ENCODE peak calls at places on chromosomes 1 and 21, in ten cellular contexts. One of them, this sample, is unnamed.

GRCh38 chr1:151988405-151988851 is 5.2 kb downstream of the S100A10 start:
- DNase-seq in fibroblast of pulmonary artery: peak; percentile 85
- DNase-seq in nephron progenitor cell: no peak
- DNase-seq in activated CD8-positive, alpha-beta T cell treated with anti-CD3 and anti-CD28 coated beads for 36 hours: no peak
- DNase-seq in cardiac fibroblast: peak; percentile 86
- DNase-seq in uterus: no peak
- DNase-seq in WTC11: no peak
- DNase-seq in Calu3: peak; percentile 74
- DNase-seq in tibial nerve: no peak
- DNase-seq in upper lobe of right lung: no peak
- DNase-seq in this sample: no peak

GRCh38 chr21:20396798-20397197 is 601.4 kb upstream of the NCAM2 start:
- DNase-seq in uterus: no peak
- DNase-seq in upper lobe of right lung: no peak
- DNase-seq in WTC11: no peak
- DNase-seq in fibroblast of pulmonary artery: no peak
- DNase-seq in Calu3: no peak
- DNase-seq in cardiac fibroblast: no peak
- DNase-seq in activated CD8-positive, alpha-beta T cell treated with anti-CD3 and anti-CD28 coated beads for 36 hours: no peak
- DNase-seq in nephron progenitor cell: no peak
- DNase-seq in tibial nerve: no peak
- DNase-seq in this sample: no peak

GRCh38 chr1:93672069-93672468 is 9.6 kb downstream of the BCAR3 start:
- DNase-seq in uterus: peak; percentile 35
- DNase-seq in upper lobe of right lung: no peak
- DNase-seq in tibial nerve: peak; percentile 69
- DNase-seq in cardiac fibroblast: peak; percentile 96
- DNase-seq in nephron progenitor cell: no peak
- DNase-seq in Calu3: peak; percentile 70
- DNase-seq in fibroblast of pulmonary artery: peak; percentile 96
- DNase-seq in activated CD8-positive, alpha-beta T cell treated with anti-CD3 and anti-CD28 coated beads for 36 hours: no peak
- DNase-seq in WTC11: no peak
- DNase-seq in this sample: no peak

GRCh38 chr1:224434447-224435317 is at the start of gene WDR26:
- DNase-seq in WTC11: peak; percentile 74
- DNase-seq in tibial nerve: peak; percentile 77
- DNase-seq in nephron progenitor cell: peak; percentile 78
- DNase-seq in fibroblast of pulmonary artery: peak; percentile 79
- DNase-seq in upper lobe of right lung: peak; percentile 89
- DNase-seq in Calu3: peak; percentile 79
- DNase-seq in uterus: peak; percentile 66
- DNase-seq in activated CD8-positive, alpha-beta T cell treated with anti-CD3 and anti-CD28 coated beads for 36 hours: peak; percentile 92
- DNase-seq in cardiac fibroblast: peak; percentile 76
- DNase-seq in this sample: peak; percentile 96

GRCh38 chr21:45208627-45208951 is 79.1 kb downstream of the POFUT2 start:
- DNase-seq in uterus: no peak
- DNase-seq in cardiac fibroblast: no peak
- DNase-seq in tibial nerve: no peak
- DNase-seq in activated CD8-positive, alpha-beta T cell treated with anti-CD3 and anti-CD28 coated beads for 36 hours: peak; percentile 30
- DNase-seq in fibroblast of pulmonary artery: peak; percentile 12
- DNase-seq in nephron progenitor cell: no peak
- DNase-seq in WTC11: no peak
- DNase-seq in Calu3: no peak
- DNase-seq in upper lobe of right lung: no peak
- DNase-seq in this sample: no peak

GRCh38 chr1:6003568-6004411 is 11.6 kb upstream of the NPHP4 start:
- DNase-seq in upper lobe of right lung: no peak
- DNase-seq in tibial nerve: no peak
- DNase-seq in nephron progenitor cell: peak; percentile 40
- DNase-seq in cardiac fibroblast: no peak
- DNase-seq in uterus: no peak
- DNase-seq in fibroblast of pulmonary artery: no peak
- DNase-seq in Calu3: no peak
- DNase-seq in activated CD8-positive, alpha-beta T cell treated with anti-CD3 and anti-CD28 coated beads for 36 hours: no peak
- DNase-seq in WTC11: peak; percentile 8
- DNase-seq in this sample: no peak

GRCh38 chr1:27504588-27505419 is 14.8 kb upstream of the WASF2 start:
- DNase-seq in Calu3: no peak
- DNase-seq in WTC11: peak; percentile 58
- DNase-seq in nephron progenitor cell: peak; percentile 81
- DNase-seq in fibroblast of pulmonary artery: no peak
- DNase-seq in activated CD8-positive, alpha-beta T cell treated with anti-CD3 and anti-CD28 coated beads for 36 hours: no peak
- DNase-seq in uterus: peak; percentile 84
- DNase-seq in cardiac fibroblast: peak; percentile 91
- DNase-seq in upper lobe of right lung: no peak
- DNase-seq in tibial nerve: peak; percentile 76
- DNase-seq in this sample: no peak

GRCh38 chr1:47524272-47524671 is 86.4 kb downstream of the FOXD2 start:
- DNase-seq in activated CD8-positive, alpha-beta T cell treated with anti-CD3 and anti-CD28 coated beads for 36 hours: no peak
- DNase-seq in Calu3: no peak
- DNase-seq in uterus: no peak
- DNase-seq in WTC11: no peak
- DNase-seq in nephron progenitor cell: no peak
- DNase-seq in fibroblast of pulmonary artery: no peak
- DNase-seq in cardiac fibroblast: no peak
- DNase-seq in tibial nerve: no peak
- DNase-seq in upper lobe of right lung: no peak
- DNase-seq in this sample: no peak

GRCh38 chr21:44614161-44614631 is 2.3 kb downstream of the KRTAP10-8 start:
- DNase-seq in tibial nerve: no peak
- DNase-seq in fibroblast of pulmonary artery: no peak
- DNase-seq in uterus: no peak
- DNase-seq in activated CD8-positive, alpha-beta T cell treated with anti-CD3 and anti-CD28 coated beads for 36 hours: no peak
- DNase-seq in cardiac fibroblast: no peak
- DNase-seq in nephron progenitor cell: no peak
- DNase-seq in Calu3: no peak
- DNase-seq in upper lobe of right lung: peak; percentile 57
- DNase-seq in WTC11: no peak
- DNase-seq in this sample: no peak

GRCh38 chr1:112219267-112219666 is 176.7 kb upstream of the CTTNBP2NL start:
- DNase-seq in Calu3: no peak
- DNase-seq in nephron progenitor cell: no peak
- DNase-seq in fibroblast of pulmonary artery: no peak
- DNase-seq in WTC11: no peak
- DNase-seq in cardiac fibroblast: no peak
- DNase-seq in activated CD8-positive, alpha-beta T cell treated with anti-CD3 and anti-CD28 coated beads for 36 hours: no peak
- DNase-seq in upper lobe of right lung: no peak
- DNase-seq in tibial nerve: no peak
- DNase-seq in uterus: no peak
- DNase-seq in this sample: no peak

GRCh38 chr1:115705085-115706008 is 63.2 kb downstream of the CASQ2 start:
- DNase-seq in upper lobe of right lung: no peak
- DNase-seq in uterus: no peak
- DNase-seq in activated CD8-positive, alpha-beta T cell treated with anti-CD3 and anti-CD28 coated beads for 36 hours: no peak
- DNase-seq in cardiac fibroblast: no peak
- DNase-seq in nephron progenitor cell: no peak
- DNase-seq in tibial nerve: no peak
- DNase-seq in WTC11: no peak
- DNase-seq in Calu3: no peak
- DNase-seq in fibroblast of pulmonary artery: no peak
- DNase-seq in this sample: no peak

GRCh38 chr1:87880747-87881133 is 552.1 kb downstream of the LMO4 start:
- DNase-seq in Calu3: no peak
- DNase-seq in nephron progenitor cell: no peak
- DNase-seq in WTC11: no peak
- DNase-seq in uterus: no peak
- DNase-seq in tibial nerve: no peak
- DNase-seq in fibroblast of pulmonary artery: peak; percentile 23
- DNase-seq in cardiac fibroblast: peak; percentile 24
- DNase-seq in activated CD8-positive, alpha-beta T cell treated with anti-CD3 and anti-CD28 coated beads for 36 hours: no peak
- DNase-seq in upper lobe of right lung: no peak
- DNase-seq in this sample: no peak

GRCh38 chr21:28447453-28447852 is 545.2 kb downstream of the LTN1 start:
- DNase-seq in uterus: no peak
- DNase-seq in WTC11: no peak
- DNase-seq in Calu3: no peak
- DNase-seq in cardiac fibroblast: peak; percentile 65
- DNase-seq in nephron progenitor cell: no peak
- DNase-seq in fibroblast of pulmonary artery: peak; percentile 70
- DNase-seq in activated CD8-positive, alpha-beta T cell treated with anti-CD3 and anti-CD28 coated beads for 36 hours: no peak
- DNase-seq in upper lobe of right lung: no peak
- DNase-seq in tibial nerve: no peak
- DNase-seq in this sample: no peak

GRCh38 chr21:45592626-45593134 is 50.4 kb upstream of the SLC19A1 start:
- DNase-seq in uterus: no peak
- DNase-seq in cardiac fibroblast: no peak
- DNase-seq in activated CD8-positive, alpha-beta T cell treated with anti-CD3 and anti-CD28 coated beads for 36 hours: no peak
- DNase-seq in nephron progenitor cell: no peak
- DNase-seq in upper lobe of right lung: peak; percentile 34
- DNase-seq in tibial nerve: no peak
- DNase-seq in WTC11: peak; percentile 5
- DNase-seq in fibroblast of pulmonary artery: no peak
- DNase-seq in Calu3: no peak
- DNase-seq in this sample: no peak

GRCh38 chr1:7616076-7616833 is 154.8 kb upstream of the VAMP3 start:
- DNase-seq in nephron progenitor cell: peak; percentile 90
- DNase-seq in upper lobe of right lung: peak; percentile 70
- DNase-seq in WTC11: peak; percentile 79
- DNase-seq in tibial nerve: peak; percentile 22
- DNase-seq in activated CD8-positive, alpha-beta T cell treated with anti-CD3 and anti-CD28 coated beads for 36 hours: peak; percentile 48
- DNase-seq in uterus: no peak
- DNase-seq in fibroblast of pulmonary artery: peak; percentile 29
- DNase-seq in cardiac fibroblast: peak; percentile 36
- DNase-seq in Calu3: peak; percentile 42
- DNase-seq in this sample: peak; percentile 53

GRCh38 chr1:100624886-100625430 is 87.0 kb downstream of the GPR88 start:
- DNase-seq in activated CD8-positive, alpha-beta T cell treated with anti-CD3 and anti-CD28 coated beads for 36 hours: no peak
- DNase-seq in fibroblast of pulmonary artery: no peak
- DNase-seq in Calu3: no peak
- DNase-seq in cardiac fibroblast: no peak
- DNase-seq in tibial nerve: no peak
- DNase-seq in nephron progenitor cell: no peak
- DNase-seq in uterus: no peak
- DNase-seq in WTC11: no peak
- DNase-seq in upper lobe of right lung: no peak
- DNase-seq in this sample: no peak

GRCh38 chr1:55230654-55231053 is 15.5 kb upstream of the USP24 start:
- DNase-seq in fibroblast of pulmonary artery: no peak
- DNase-seq in WTC11: no peak
- DNase-seq in uterus: no peak
- DNase-seq in upper lobe of right lung: no peak
- DNase-seq in nephron progenitor cell: no peak
- DNase-seq in tibial nerve: no peak
- DNase-seq in activated CD8-positive, alpha-beta T cell treated with anti-CD3 and anti-CD28 coated beads for 36 hours: no peak
- DNase-seq in Calu3: no peak
- DNase-seq in cardiac fibroblast: no peak
- DNase-seq in this sample: no peak

GRCh38 chr21:26461500-26461899 is 111.6 kb downstream of the CYYR1 start:
- DNase-seq in Calu3: no peak
- DNase-seq in WTC11: no peak
- DNase-seq in tibial nerve: no peak
- DNase-seq in fibroblast of pulmonary artery: no peak
- DNase-seq in upper lobe of right lung: no peak
- DNase-seq in nephron progenitor cell: no peak
- DNase-seq in cardiac fibroblast: no peak
- DNase-seq in activated CD8-positive, alpha-beta T cell treated with anti-CD3 and anti-CD28 coated beads for 36 hours: no peak
- DNase-seq in uterus: no peak
- DNase-seq in this sample: no peak

GRCh38 chr1:226568077-226568831 is 19.7 kb downstream of the STUM start:
- DNase-seq in upper lobe of right lung: peak; percentile 62
- DNase-seq in WTC11: peak; percentile 46
- DNase-seq in fibroblast of pulmonary artery: no peak
- DNase-seq in activated CD8-positive, alpha-beta T cell treated with anti-CD3 and anti-CD28 coated beads for 36 hours: no peak
- DNase-seq in nephron progenitor cell: peak; percentile 41
- DNase-seq in cardiac fibroblast: peak; percentile 60
- DNase-seq in tibial nerve: no peak
- DNase-seq in Calu3: peak; percentile 34
- DNase-seq in uterus: peak; percentile 48
- DNase-seq in this sample: no peak
- TF ChIP-seq CTCF in upper lobe of right lung: peak; percentile 24
- TF ChIP-seq CTCF in WTC11: no peak
- TF ChIP-seq CTCF in fibroblast of pulmonary artery: peak; percentile 20
- TF ChIP-seq CTCF in activated CD8-positive, alpha-beta T cell treated with anti-CD3 and anti-CD28 coated beads for 36 hours: no peak
- TF ChIP-seq CTCF in nephron progenitor cell: peak; percentile 23
- TF ChIP-seq CTCF in cardiac fibroblast: peak; percentile 15
- TF ChIP-seq CTCF in tibial nerve: no peak
- TF ChIP-seq CTCF in Calu3: peak; percentile 37
- TF ChIP-seq CTCF in uterus: no peak
- TF ChIP-seq CTCF in this sample: no peak

GRCh38 chr1:39381839-39382238 is 109.6 kb upstream of the BMP8A start:
- DNase-seq in Calu3: no peak
- DNase-seq in WTC11: no peak
- DNase-seq in tibial nerve: no peak
- DNase-seq in upper lobe of right lung: no peak
- DNase-seq in uterus: no peak
- DNase-seq in cardiac fibroblast: peak; percentile 61
- DNase-seq in nephron progenitor cell: no peak
- DNase-seq in fibroblast of pulmonary artery: peak; percentile 52
- DNase-seq in activated CD8-positive, alpha-beta T cell treated with anti-CD3 and anti-CD28 coated beads for 36 hours: no peak
- DNase-seq in this sample: no peak
- TF ChIP-seq CTCF in Calu3: no peak
- TF ChIP-seq CTCF in WTC11: no peak
- TF ChIP-seq CTCF in tibial nerve: no peak
- TF ChIP-seq CTCF in upper lobe of right lung: no peak
- TF ChIP-seq CTCF in uterus: no peak
- TF ChIP-seq CTCF in cardiac fibroblast: no peak
- TF ChIP-seq CTCF in nephron progenitor cell: no peak
- TF ChIP-seq CTCF in fibroblast of pulmonary artery: no peak
- TF ChIP-seq CTCF in activated CD8-positive, alpha-beta T cell treated with anti-CD3 and anti-CD28 coated beads for 36 hours: no peak
- TF ChIP-seq CTCF in this sample: no peak

GRCh38 chr1:18926315-18927081 is 24.1 kb upstream of the ALDH4A1 start:
- DNase-seq in uterus: no peak
- DNase-seq in tibial nerve: no peak
- DNase-seq in fibroblast of pulmonary artery: peak; percentile 96
- DNase-seq in nephron progenitor cell: no peak
- DNase-seq in activated CD8-positive, alpha-beta T cell treated with anti-CD3 and anti-CD28 coated beads for 36 hours: peak; percentile 94
- DNase-seq in Calu3: peak; percentile 64
- DNase-seq in WTC11: no peak
- DNase-seq in cardiac fibroblast: peak; percentile 93
- DNase-seq in upper lobe of right lung: no peak
- DNase-seq in this sample: peak; percentile 90
- TF ChIP-seq CTCF in uterus: no peak
- TF ChIP-seq CTCF in tibial nerve: no peak
- TF ChIP-seq CTCF in fibroblast of pulmonary artery: no peak
- TF ChIP-seq CTCF in nephron progenitor cell: no peak
- TF ChIP-seq CTCF in activated CD8-positive, alpha-beta T cell treated with anti-CD3 and anti-CD28 coated beads for 36 hours: no peak
- TF ChIP-seq CTCF in Calu3: no peak
- TF ChIP-seq CTCF in WTC11: no peak
- TF ChIP-seq CTCF in cardiac fibroblast: no peak
- TF ChIP-seq CTCF in upper lobe of right lung: no peak
- TF ChIP-seq CTCF in this sample: no peak

DNA sequence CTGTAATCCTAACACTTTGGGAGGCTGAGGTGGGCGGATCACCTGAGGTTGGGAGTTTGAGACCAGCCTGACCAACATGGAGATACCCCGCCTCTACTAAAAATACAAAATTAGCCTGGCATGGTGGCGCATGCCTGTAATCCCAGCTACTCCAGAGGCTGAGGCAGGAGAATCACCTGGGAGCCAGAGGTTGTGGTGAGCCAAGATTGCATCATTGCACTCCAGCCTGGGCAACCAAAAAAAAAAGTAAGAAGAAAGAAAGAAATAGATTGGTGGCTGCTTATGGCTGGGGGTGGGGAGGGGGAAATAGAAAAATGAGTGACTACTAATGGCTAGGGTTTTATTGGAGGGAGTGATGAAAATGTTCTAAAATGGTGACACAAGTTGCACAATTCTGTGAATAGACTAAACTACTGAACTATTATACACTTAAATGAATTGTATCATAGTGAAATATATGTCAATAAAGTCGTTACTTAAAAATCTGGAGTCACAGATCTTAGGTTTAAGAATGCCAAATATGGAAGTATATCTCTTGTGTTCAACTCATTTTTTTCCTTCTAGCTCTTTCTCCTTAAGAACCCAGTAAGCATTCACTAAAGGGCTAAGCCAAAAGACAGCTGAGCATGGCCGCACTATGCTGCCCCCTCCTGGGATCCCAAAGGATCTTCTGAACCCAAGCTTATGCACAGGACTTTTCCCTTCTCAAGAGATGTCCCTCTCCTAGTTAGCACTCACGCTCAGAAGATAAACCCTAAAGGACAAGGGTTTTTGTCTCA is 3.2 kb upstream of the NPL start:
- DNase-seq in uterus: peak; percentile 59
- DNase-seq in fibroblast of pulmonary artery: peak; percentile 86
- DNase-seq in upper lobe of right lung: peak; percentile 73
- DNase-seq in Calu3: peak; percentile 83
- DNase-seq in activated CD8-positive, alpha-beta T cell treated with anti-CD3 and anti-CD28 coated beads for 36 hours: peak; percentile 50
- DNase-seq in tibial nerve: no peak
- DNase-seq in nephron progenitor cell: peak; percentile 73
- DNase-seq in cardiac fibroblast: peak; percentile 86
- DNase-seq in WTC11: peak; percentile 76
- DNase-seq in this sample: peak; percentile 55
- TF ChIP-seq CTCF in uterus: peak; percentile 56
- TF ChIP-seq CTCF in fibroblast of pulmonary artery: peak; percentile 87
- TF ChIP-seq CTCF in upper lobe of right lung: peak; percentile 76
- TF ChIP-seq CTCF in Calu3: peak; percentile 62
- TF ChIP-seq CTCF in activated CD8-positive, alpha-beta T cell treated with anti-CD3 and anti-CD28 coated beads for 36 hours: peak; percentile 56
- TF ChIP-seq CTCF in tibial nerve: peak; percentile 51
- TF ChIP-seq CTCF in nephron progenitor cell: peak; percentile 79
- TF ChIP-seq CTCF in cardiac fibroblast: peak; percentile 90
- TF ChIP-seq CTCF in WTC11: peak; percentile 54
- TF ChIP-seq CTCF in this sample: peak; percentile 54